ENCODE peak calls at places on chromosomes 13 and 19, in four cellular contexts. One of them, this sample, is unnamed.

GRCh38 chr19:10000171-10000826 is 10.0 kb downstream of the COL5A3 start:
- DNase-seq in WTC11: peak; percentile 84
- DNase-seq in bronchial epithelial cell: peak; percentile 45
- DNase-seq in cardiac muscle cell: peak; percentile 83
- DNase-seq in this sample: peak; percentile 93

GRCh38 chr19:11375143-11375948 is 880 bp downstream of the SWSAP1 start:
- DNase-seq in cardiac muscle cell: peak; percentile 53
- DNase-seq in bronchial epithelial cell: no peak
- DNase-seq in WTC11: peak; percentile 63
- DNase-seq in this sample: peak; percentile 83

GRCh38 chr19:49565261-49565660 is 15.1 kb downstream of the NOSIP start:
- DNase-seq in cardiac muscle cell: peak; percentile 70
- DNase-seq in bronchial epithelial cell: no peak
- DNase-seq in WTC11: no peak
- DNase-seq in this sample: no peak

GRCh38 chr13:48275507-48275906 is 28.0 kb upstream of the RB1 start:
- DNase-seq in bronchial epithelial cell: no peak
- DNase-seq in cardiac muscle cell: no peak
- DNase-seq in WTC11: no peak
- DNase-seq in this sample: no peak

GRCh38 chr19:7841751-7842660 is 12.0 kb downstream of the EVI5L start:
- DNase-seq in bronchial epithelial cell: no peak
- DNase-seq in WTC11: no peak
- DNase-seq in cardiac muscle cell: no peak
- DNase-seq in this sample: no peak

GRCh38 chr19:16139752-16140151 is 3.7 kb upstream of the HSH2D start:
- DNase-seq in bronchial epithelial cell: no peak
- DNase-seq in WTC11: no peak
- DNase-seq in cardiac muscle cell: no peak
- DNase-seq in this sample: no peak

GRCh38 chr13:57672168-57672567 is 40.6 kb downstream of the PCDH17 start:
- DNase-seq in cardiac muscle cell: no peak
- DNase-seq in WTC11: no peak
- DNase-seq in bronchial epithelial cell: no peak
- DNase-seq in this sample: no peak

GRCh38 chr13:75196112-75196855 is 285.7 kb downstream of the TBC1D4 start:
- DNase-seq in WTC11: no peak
- DNase-seq in bronchial epithelial cell: no peak
- DNase-seq in cardiac muscle cell: no peak
- DNase-seq in this sample: no peak